ENCODE peak calls at places on chromosomes 7 and 10, in ten cellular contexts. W is psoas muscle, D is MM.1S, P is nephron progenitor cell, R is H9, A is dorsolateral prefrontal cortex, L is GM10248, T is GM23338, O is neural progenitor cell, H is cardiac muscle cell. J is an unnamed sample.

GRCh38 chr7:151724250-151724915 is 152.5 kb downstream of the PRKAG2 start:
- DNase-seq in D (no peak), O (no peak), P (no peak), T (no peak), W (no peak), H (no peak), A (no peak), L (no peak), R (no peak), J (no peak)

GRCh38 chr7:26397786-26398435 is 106.2 kb downstream of the SNX10 start:
- DNase-seq in H (no peak), R (peak), D (peak), P (peak), T (peak), W (peak), L (peak), A (peak), O (peak), J (no peak)

GRCh38 chr7:100017300-100017699 is 1.9 kb downstream of the ZKSCAN1 start:
- DNase-seq in O (no peak), L (no peak), T (no peak), R (no peak), W (no peak), P (no peak), D (no peak), H (no peak), A (no peak), J (no peak)

GRCh38 chr7:146606628-146607027 is 490.0 kb downstream of the CNTNAP2 start:
- DNase-seq in R (no peak), H (no peak), A (no peak), T (no peak), L (no peak), D (no peak), W (no peak), O (no peak), P (no peak), J (no peak)

GRCh38 chr7:128879939-128880746 is 17.5 kb downstream of the ATP6V1F start:
- DNase-seq in O (peak), R (peak), H (peak), T (peak), D (no peak), A (peak), L (no peak), W (peak), P (peak), J (no peak)

GRCh38 chr10:79159141-79159619 is 90.4 kb downstream of the ZMIZ1 start:
- DNase-seq in D (no peak), L (no peak), T (no peak), P (no peak), O (no peak), A (no peak), W (peak), H (peak), R (no peak), J (no peak)

GRCh38 chr7:157150825-157151412 is 12.2 kb downstream of the UBE3C start:
- DNase-seq in H (peak), W (peak), A (no peak), P (peak), D (no peak), T (peak), L (no peak), R (peak), O (peak), J (no peak)

GRCh38 chr7:100886142-100886935 is 3.2 kb downstream of the UFSP1 start:
- DNase-seq in O (no peak), L (no peak), P (no peak), H (no peak), A (no peak), R (no peak), D (no peak), W (no peak), T (no peak), J (no peak)

GRCh38 chr10:69446229-69446628 is 5.0 kb upstream of the TSPAN15 start:
- DNase-seq in D (no peak), T (no peak), P (no peak), O (no peak), A (no peak), R (no peak), L (no peak), W (no peak), H (peak), J (no peak)

GRCh38 chr10:15182541-15183207 is 14.2 kb upstream of the NMT2 start:
- DNase-seq in T (no peak), H (peak), D (no peak), P (no peak), W (no peak), R (no peak), O (no peak), L (no peak), A (peak), J (no peak)

GRCh38 chr10:4351723-4352565 is 474.1 kb upstream of the AKR1E2 start:
- DNase-seq in L (no peak), O (no peak), A (no peak), D (no peak), H (peak), T (no peak), W (no peak), R (no peak), P (no peak), J (no peak)

GRCh38 chr10:61744469-61744868 is 81.7 kb downstream of the CABCOCO1 start:
- DNase-seq in R (no peak), D (peak), L (no peak), A (no peak), H (no peak), O (no peak), P (no peak), T (peak), W (no peak), J (no peak)

GRCh38 chr10:62352356-62352963 is 21.7 kb upstream of the ZNF365 start:
- DNase-seq in R (no peak), W (no peak), T (no peak), H (no peak), D (no peak), L (no peak), P (no peak), O (no peak), A (peak), J (no peak)

GRCh38 chr10:78952686-78953085 is 116.1 kb upstream of the ZMIZ1 start:
- DNase-seq in T (no peak), H (peak), R (no peak), A (no peak), O (no peak), P (no peak), W (peak), D (no peak), L (no peak), J (no peak)

GRCh38 chr10:79435271-79436065 is 10.0 kb downstream of the ZCCHC24 start:
- DNase-seq in T (no peak), W (peak), A (no peak), H (peak), D (no peak), L (no peak), P (no peak), R (no peak), O (peak), J (no peak)

GRCh38 chr7:31957090-31957720 is 113.0 kb downstream of the PDE1C start:
- DNase-seq in D (no peak), R (no peak), P (no peak), W (no peak), A (no peak), L (no peak), O (no peak), H (peak), T (no peak), J (no peak)

DNA sequence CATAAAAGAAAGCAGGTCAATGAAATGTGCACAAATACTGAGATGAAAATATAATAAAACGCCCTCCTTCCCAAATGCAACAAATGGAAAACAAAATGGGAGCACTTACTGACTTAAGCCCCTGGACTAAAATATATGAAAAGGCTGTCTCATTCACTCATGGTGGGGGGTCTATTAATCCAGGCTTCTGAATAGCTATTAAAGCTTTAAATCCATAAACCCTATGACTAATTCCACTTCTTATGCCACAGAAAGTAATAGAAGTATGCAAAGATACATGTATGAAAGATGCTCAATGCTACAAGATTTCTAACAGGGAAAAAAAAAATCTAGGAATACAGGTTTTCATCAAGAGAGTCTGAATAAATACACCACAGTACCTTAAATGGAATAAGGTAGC is 20.5 kb downstream of the EIF3A start:
- DNase-seq in L (no peak), H (no peak), T (no peak), R (no peak), O (no peak), P (no peak), W (no peak), D (no peak), A (no peak), J (no peak)
- TF ChIP-seq CTCF in L (no peak), H (no peak), T (no peak), R (no peak), O (no peak), P (no peak), W (no peak), D (no peak), A (no peak), J (no peak)

GRCh38 chr7:74173074-74173473 is 1.1 kb upstream of the EIF4H start:
- DNase-seq in D (peak), A (no peak), O (no peak), H (no peak), T (peak), W (no peak), R (peak), P (peak), L (no peak), J (no peak)

GRCh38 chr7:74173491-74173865 is 678 bp upstream of the EIF4H start:
- DNase-seq in P (no peak), R (no peak), L (no peak), T (no peak), O (no peak), H (no peak), A (no peak), D (no peak), W (no peak), J (no peak)

GRCh38 chr7:74175270-74175803 is 1.2 kb downstream of the EIF4H start:
- DNase-seq in O (peak), A (no peak), W (no peak), D (peak), P (no peak), H (no peak), L (no peak), T (no peak), R (no peak), J (no peak)

GRCh38 chr7:74174606-74175082 is 488 bp downstream of the EIF4H start:
- DNase-seq in H (peak), R (peak), A (peak), P (peak), T (peak), O (peak), W (peak), L (peak), D (peak), J (no peak)

DNA sequence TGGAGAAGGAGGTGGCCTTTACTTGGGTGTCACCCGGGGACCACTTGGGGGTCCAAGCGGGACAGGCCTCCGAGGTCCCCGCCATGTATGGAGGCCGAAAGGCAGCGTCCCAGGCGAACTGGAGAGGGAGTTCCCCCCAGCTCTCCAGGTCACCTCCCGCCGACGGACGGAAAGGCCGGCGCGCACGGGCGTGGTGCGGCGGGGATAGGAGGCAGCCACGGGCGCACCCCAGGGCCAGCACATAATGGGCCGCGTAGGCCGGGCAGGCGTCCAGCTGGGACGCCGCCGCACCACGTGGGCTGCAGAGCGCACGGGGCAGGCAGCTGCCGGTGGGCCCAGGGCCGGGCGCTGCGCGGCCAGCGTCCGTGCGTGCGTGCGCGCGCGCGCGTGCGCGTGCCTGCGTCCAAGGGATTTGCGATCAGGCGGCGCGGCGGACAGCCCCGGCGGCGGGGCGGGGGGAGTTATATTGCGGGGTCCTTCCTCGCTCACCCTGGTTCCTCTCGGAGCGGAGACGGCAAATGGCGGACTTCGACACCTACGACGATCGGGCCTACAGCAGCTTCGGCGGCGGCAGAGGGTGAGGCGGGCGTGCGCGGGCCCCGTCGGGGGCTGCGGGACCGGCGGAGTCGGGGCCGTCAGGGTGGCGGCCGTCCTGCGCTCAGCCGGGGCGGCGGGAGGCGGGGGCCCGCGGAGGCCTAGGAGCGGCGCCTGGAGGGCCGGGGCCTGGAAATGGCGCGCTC is at the start of gene EIF4H:
- DNase-seq in D (peak), O (peak), L (peak), W (peak), P (peak), T (peak), A (peak), R (peak), H (peak), J (peak)
- TF ChIP-seq CTCF in D (no peak), O (no peak), L (no peak), W (no peak), P (no peak), T (no peak), A (peak), R (no peak), H (no peak), J (no peak)

GRCh38 chr10:13161267-13162012 is at the start of gene MCM10:
- DNase-seq in R (peak), O (peak), L (peak), W (peak), P (peak), D (peak), A (peak), T (peak), H (peak), J (peak)
- TF ChIP-seq CTCF in R (peak), O (peak), L (peak), W (peak), P (peak), D (peak), A (peak), T (peak), H (peak), J (peak)

DNA sequence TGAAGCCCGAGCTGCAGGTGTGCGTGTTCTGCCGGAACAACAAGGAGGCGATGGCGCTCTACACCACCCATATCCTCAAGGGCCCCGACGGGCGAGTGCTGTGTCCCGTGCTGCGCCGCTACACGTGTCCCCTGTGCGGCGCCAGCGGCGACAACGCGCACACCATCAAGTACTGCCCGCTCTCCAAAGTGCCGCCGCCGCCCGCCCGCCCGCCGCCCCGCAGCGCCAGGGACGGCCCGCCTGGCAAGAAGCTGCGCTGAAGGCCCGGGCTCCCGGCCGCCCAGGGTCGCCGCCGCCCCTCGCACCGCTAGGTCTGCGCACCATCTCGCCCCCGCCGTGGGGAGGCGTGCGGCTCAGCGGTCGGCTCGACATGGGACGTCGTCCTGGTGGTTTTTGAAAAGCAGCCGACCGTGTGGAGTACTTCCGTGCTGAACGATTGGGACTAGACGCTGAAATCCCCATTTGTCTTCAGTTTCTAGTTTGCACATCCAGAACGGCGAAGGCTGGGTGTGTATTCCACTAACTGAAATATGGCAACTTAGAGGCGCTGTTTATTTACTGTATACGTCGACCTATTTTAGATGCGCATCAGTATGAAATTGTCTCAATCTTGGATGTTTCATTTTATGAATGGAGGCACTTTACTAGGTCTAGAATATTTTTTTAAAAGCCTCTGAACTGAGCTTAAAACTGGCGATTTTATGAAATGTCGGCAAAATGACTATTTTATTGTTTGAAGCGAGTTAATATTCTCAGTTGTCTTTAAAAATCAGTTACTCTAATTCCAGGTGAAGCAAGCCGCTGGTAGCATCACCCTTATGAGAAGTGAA is 1.1 kb downstream of the NANOS1 start:
- DNase-seq in D (peak), R (peak), T (peak), P (peak), O (peak), A (peak), L (peak), W (peak), H (peak), J (peak)
- TF ChIP-seq CTCF in D (no peak), R (peak), T (peak), P (no peak), O (peak), A (no peak), L (peak), W (no peak), H (no peak), J (no peak)

GRCh38 chr10:102770108-102770482 is 26.3 kb downstream of the WBP1L start:
- DNase-seq in R (no peak), L (no peak), A (no peak), H (no peak), T (no peak), W (no peak), O (no peak), D (no peak), P (no peak), J (no peak)
- TF ChIP-seq CTCF in R (no peak), L (no peak), A (no peak), H (no peak), T (no peak), W (no peak), O (no peak), D (no peak), P (no peak), J (no peak)

DNA sequence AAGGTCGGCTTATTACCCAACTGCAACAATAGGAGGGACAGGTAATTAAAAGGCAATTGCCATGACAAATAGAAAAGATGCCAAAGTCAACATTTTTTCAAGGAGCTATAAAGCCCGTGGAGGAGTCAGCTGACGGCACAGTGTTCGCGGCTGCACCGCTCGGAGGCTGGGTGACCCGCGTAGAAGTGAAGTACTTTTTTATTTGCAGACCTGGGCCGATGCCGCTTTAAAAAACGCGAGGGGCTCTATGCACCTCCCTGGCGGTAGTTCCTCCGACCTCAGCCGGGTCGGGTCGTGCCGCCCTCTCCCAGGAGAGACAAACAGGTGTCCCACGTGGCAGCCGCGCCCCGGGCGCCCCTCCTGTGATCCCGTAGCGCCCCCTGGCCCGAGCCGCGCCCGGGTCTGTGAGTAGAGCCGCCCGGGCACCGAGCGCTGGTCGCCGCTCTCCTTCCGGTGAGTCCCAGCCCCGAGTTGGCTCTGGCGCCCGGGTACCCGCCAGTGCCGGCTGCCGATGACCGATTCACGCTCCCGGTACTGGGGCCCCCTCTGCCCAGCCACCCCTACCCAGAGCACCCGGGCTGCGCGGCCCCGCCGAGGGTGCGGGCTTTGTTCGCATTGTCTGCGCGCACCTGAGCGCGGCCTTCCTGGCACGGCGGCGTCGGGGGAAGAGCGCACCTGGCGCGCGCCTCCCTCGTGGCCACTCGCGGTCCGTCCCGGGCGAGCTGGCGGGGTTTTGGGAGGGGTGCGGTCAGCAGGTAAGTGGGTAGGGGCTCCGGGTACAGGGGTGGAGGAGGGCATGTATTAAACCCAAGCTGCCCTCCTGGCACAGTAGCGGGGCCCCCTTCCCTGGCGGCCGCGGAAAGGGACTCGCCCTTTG is at the start of gene VWA2:
- DNase-seq in P (peak), D (peak), O (peak), H (no peak), W (peak), T (peak), L (peak), A (no peak), R (peak), J (no peak)
- TF ChIP-seq CTCF in P (peak), D (peak), O (peak), H (no peak), W (peak), T (peak), L (peak), A (no peak), R (peak), J (no peak)

DNA sequence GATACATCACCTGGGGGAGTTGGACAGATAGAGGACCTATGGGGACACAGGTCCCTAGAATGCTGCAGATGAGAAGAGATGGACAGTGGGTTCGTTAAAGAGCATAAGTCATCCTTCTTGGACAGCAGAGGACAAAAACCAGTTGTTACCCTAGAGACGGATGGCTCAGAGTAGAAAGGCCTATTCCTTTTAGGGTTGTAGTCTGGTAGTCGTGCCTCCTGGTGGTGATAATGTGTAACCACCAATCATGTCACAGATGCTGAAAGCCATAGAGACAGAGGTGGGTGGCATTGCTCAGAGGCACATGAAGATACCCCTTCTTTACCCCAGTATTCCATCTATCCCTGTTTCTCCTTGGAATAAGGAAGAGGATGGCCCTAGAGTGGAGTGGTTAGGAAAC is 554.6 kb downstream of the SORCS1 start:
- DNase-seq in O (peak), A (no peak), W (no peak), R (peak), D (no peak), T (peak), H (peak), P (no peak), L (no peak), J (no peak)
- TF ChIP-seq CTCF in O (peak), A (no peak), W (no peak), R (peak), D (peak), T (peak), H (peak), P (peak), L (no peak), J (no peak)

J was measured in natural killer cell.